ENCODE peak calls at places on chromosomes 5 and 9, in six cellular contexts. I is ascending aorta; R is HCT116; H is testis; G is CD4-positive, alpha-beta memory T cell; N is AG10803. Y is an unnamed sample.

GRCh38 chr5:132009706-132010405 is 1.6 kb downstream of the ACSL6 start:
- DNase-seq in I (no peak), R (no peak), H (no peak), G (no peak), N (no peak), Y (peak; percentile 35)

GRCh38 chr9:123329329-123329955 is 26.6 kb upstream of the CRB2 start:
- DNase-seq in I (no peak), R (no peak), H (no peak), G (no peak), N (peak; percentile 39), Y (no peak)

GRCh38 chr9:37337301-37337905 is 85.1 kb upstream of the GRHPR start:
- DNase-seq in I (no peak), R (no peak), H (no peak), G (no peak), N (no peak), Y (no peak)

GRCh38 chr9:6355728-6356127 is 27.6 kb downstream of the TPD52L3 start:
- DNase-seq in I (no peak), R (no peak), H (no peak), G (no peak), N (peak; percentile 54), Y (no peak)

GRCh38 chr5:151004499-151004898 is 15.9 kb upstream of the GPX3 start:
- DNase-seq in I (no peak), R (no peak), H (no peak), G (no peak), N (no peak), Y (no peak)

GRCh38 chr9:89522261-89522978 is 24.5 kb upstream of the SEMA4D start:
- DNase-seq in I (no peak), R (no peak), H (no peak), G (peak; percentile 86), N (no peak), Y (peak; percentile 90)

GRCh38 chr5:68418230-68418629 is 202.7 kb downstream of the PIK3R1 start:
- DNase-seq in I (no peak), R (no peak), H (no peak), G (no peak), N (peak; percentile 75), Y (no peak)

GRCh38 chr9:93452710-93453046 is 703 bp downstream of the FAM120AOS start:
- DNase-seq in I (no peak), R (no peak), H (peak; percentile 54), G (no peak), N (no peak), Y (peak; percentile 84)

GRCh38 chr5:127030259-127031146 is at the start of gene MARCHF3:
- DNase-seq in I (peak; percentile 85), R (peak; percentile 85), H (peak; percentile 95), G (peak; percentile 95), N (peak; percentile 95), Y (peak; percentile 100)

GRCh38 chr9:131868766-131869165 is 128.9 kb upstream of the RAPGEF1 start:
- DNase-seq in I (no peak), R (no peak), H (no peak), G (no peak), N (peak; percentile 52), Y (no peak)

GRCh38 chr5:133703935-133704334 is 91.6 kb upstream of the FSTL4 start:
- DNase-seq in I (no peak), R (no peak), H (no peak), G (no peak), N (no peak), Y (no peak)

GRCh38 chr5:138077064-138077696 is 6.7 kb upstream of the WNT8A start:
- DNase-seq in I (no peak), R (peak; percentile 62), H (peak; percentile 84), G (peak; percentile 28), N (peak; percentile 62), Y (no peak)

GRCh38 chr9:84293001-84293798 is 47.4 kb downstream of the SLC28A3 start:
- DNase-seq in I (no peak), R (no peak), H (no peak), G (peak; percentile 22), N (no peak), Y (no peak)

GRCh38 chr5:916441-917293 is 24.0 kb downstream of the TRIP13 start:
- DNase-seq in I (no peak), R (no peak), H (peak; percentile 65), G (no peak), N (no peak), Y (peak; percentile 59)

GRCh38 chr9:129079829-129080228 is 1.1 kb upstream of the DOLPP1 start:
- DNase-seq in I (no peak), R (no peak), H (no peak), G (no peak), N (no peak), Y (no peak)

GRCh38 chr5:53856491-53856890 is 296.1 kb downstream of the NDUFS4 start:
- DNase-seq in I (no peak), R (no peak), H (no peak), G (no peak), N (no peak), Y (no peak)

GRCh38 chr9:99105152-99106043 is 485 bp downstream of the TGFBR1 start:
- DNase-seq in I (peak; percentile 40), R (no peak), H (peak; percentile 72), G (peak; percentile 22), N (peak; percentile 85), Y (peak; percentile 95)

GRCh38 chr5:69494481-69494880 is 1.9 kb downstream of the OCLN start:
- DNase-seq in I (no peak), R (no peak), H (no peak), G (no peak), N (no peak), Y (no peak)

GRCh38 chr5:102581011-102581410 is 82.2 kb upstream of the SLCO6A1 start:
- DNase-seq in I (no peak), R (no peak), H (no peak), G (no peak), N (no peak), Y (no peak)

GRCh38 chr9:93262537-93263310 is 78.8 kb downstream of the WNK2 start:
- DNase-seq in I (no peak), R (no peak), H (peak; percentile 13), G (no peak), N (no peak), Y (peak; percentile 53)

GRCh38 chr9:3473402-3473801 is 52.4 kb downstream of the RFX3 start:
- DNase-seq in I (no peak), R (no peak), H (no peak), G (no peak), N (no peak), Y (no peak)

GRCh38 chr5:76125888-76126287 is 42.7 kb downstream of the SV2C start:
- DNase-seq in I (no peak), R (no peak), H (no peak), G (no peak), N (no peak), Y (no peak)

GRCh38 chr5:27462936-27463335 is 424.6 kb upstream of the CDH9 start:
- DNase-seq in I (no peak), R (no peak), H (peak; percentile 26), G (no peak), N (no peak), Y (no peak)

GRCh38 chr9:135908334-135909204 is 1.2 kb upstream of the CAMSAP1 start:
- DNase-seq in I (no peak), R (no peak), H (no peak), G (no peak), N (no peak), Y (peak; percentile 70)

GRCh38 chr5:78974011-78974410 is 11.1 kb downstream of the ARSB start:
- DNase-seq in I (no peak), R (no peak), H (no peak), G (no peak), N (no peak), Y (no peak)

GRCh38 chr9:137333016-137333726 is 31.1 kb upstream of the NRARP start:
- DNase-seq in I (no peak), R (no peak), H (no peak), G (no peak), N (no peak), Y (no peak)

GRCh38 chr5:79961731-79962579 is 29.1 kb downstream of the MTX3 start:
- DNase-seq in I (no peak), R (no peak), H (no peak), G (no peak), N (no peak), Y (no peak)

GRCh38 chr5:173325091-173325698 is 3.0 kb downstream of the STC2 start:
- DNase-seq in I (no peak), R (no peak), H (no peak), G (no peak), N (no peak), Y (peak; percentile 32)
- H3K4me3 ChIP-seq in I (no peak overlapping the region), R (no peak overlapping the region), H (no peak overlapping the region), G (no peak overlapping the region), N (peak overlapping the region; percentile 98), Y (no peak overlapping the region)

DNA sequence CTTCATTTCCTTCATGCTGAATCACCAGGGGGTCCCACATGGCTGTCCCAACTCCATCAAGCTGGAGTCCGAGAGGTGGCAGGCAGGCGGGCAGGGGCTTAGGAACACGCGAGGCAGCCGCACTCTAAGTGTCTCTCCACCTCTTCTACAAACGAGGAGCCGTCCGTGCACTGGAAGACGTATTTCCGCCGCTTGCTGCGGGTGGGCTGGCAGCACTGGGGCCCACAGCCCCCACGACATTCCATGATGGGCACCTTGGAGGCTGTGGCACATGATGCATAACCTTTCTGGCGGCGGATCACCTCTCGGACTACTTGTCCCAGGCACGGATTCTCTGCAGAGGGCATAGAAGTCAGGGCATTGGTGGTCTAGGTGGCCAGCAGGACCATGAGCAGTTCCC is 87.2 kb upstream of the PANK3 start:
- DNase-seq in I (no peak), R (no peak), H (no peak), G (no peak), N (no peak), Y (peak; percentile 63)
- H3K4me3 ChIP-seq in I (no peak overlapping the region), R (no peak overlapping the region), H (no peak overlapping the region), G (no peak overlapping the region), N (no peak overlapping the region), Y (no peak overlapping the region)

DNA sequence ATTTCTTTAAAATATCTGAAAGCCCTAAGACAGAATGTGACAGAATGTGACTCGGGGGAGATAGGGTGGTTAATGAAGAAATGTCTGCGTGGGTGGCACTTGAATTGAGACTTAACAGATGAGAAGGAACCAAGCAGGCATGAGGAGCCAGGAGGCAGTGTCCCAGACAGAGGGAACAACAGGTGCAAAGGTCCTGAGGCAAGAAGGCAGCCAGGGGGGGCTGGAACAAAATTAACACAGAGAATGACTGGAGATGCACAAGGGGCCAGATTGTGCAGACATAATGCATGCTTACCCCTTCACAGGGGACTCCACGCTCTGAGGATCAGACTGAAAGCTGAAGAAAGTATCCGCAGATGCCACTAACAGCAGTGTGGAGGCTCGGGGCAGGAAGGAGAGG is 1.7 kb downstream of the LMAN2 start:
- DNase-seq in I (no peak), R (no peak), H (no peak), G (no peak), N (no peak), Y (no peak)
- H3K4me3 ChIP-seq in I (peak overlapping the region; percentile 68), R (peak overlapping the region; percentile 98), H (no peak overlapping the region), G (peak overlapping the region; percentile 91), N (peak overlapping the region; percentile 100), Y (peak overlapping the region; percentile 83)

GRCh38 chr5:18798058-18798457 is 1163.8 kb downstream of the TAF11L14 start:
- DNase-seq in I (no peak), R (no peak), H (no peak), G (no peak), N (no peak), Y (no peak)

GRCh38 chr5:18802336-18802735 is 1168.1 kb downstream of the TAF11L14 start:
- DNase-seq in I (no peak), R (no peak), H (no peak), G (no peak), N (no peak), Y (no peak)

GRCh38 chr5:18797241-18797640 is 1163.0 kb downstream of the TAF11L14 start:
- DNase-seq in I (no peak), R (no peak), H (no peak), G (no peak), N (no peak), Y (no peak)

GRCh38 chr5:18800293-18801025 is 1166.2 kb downstream of the TAF11L14 start:
- DNase-seq in I (no peak), R (no peak), H (no peak), G (no peak), N (no peak), Y (no peak)

GRCh38 chr5:18799482-18800128 is 1165.3 kb downstream of the TAF11L14 start:
- DNase-seq in I (no peak), R (no peak), H (no peak), G (no peak), N (no peak), Y (no peak)
- H3K4me3 ChIP-seq in I (no peak overlapping the region), R (no peak overlapping the region), H (no peak overlapping the region), G (no peak overlapping the region), N (no peak overlapping the region), Y (no peak overlapping the region)

Y was measured in spleen.